ENCODE peak calls at places on chromosomes 16 and 17, in seven cellular contexts. Y is B cell, X is RWPE1, Z is cardiac muscle cell, N is GM13977, F is GM12865, A is fibroblast of pulmonary artery. D is an unnamed sample.

GRCh38 chr16:57061084-57061905 is 31.1 kb upstream of the CPNE2 start:
- DNase-seq in X (peak), Y (no peak), A (peak), F (no peak), N (no peak), Z (peak), D (peak)

GRCh38 chr17:8122391-8122922 is 1.4 kb downstream of the HES7 start:
- DNase-seq in A (no peak), Y (no peak), Z (no peak), F (peak), N (no peak), X (no peak), D (peak)

GRCh38 chr16:19835989-19836421 is 48.6 kb downstream of the GPRC5B start:
- DNase-seq in F (no peak), X (no peak), N (no peak), Y (no peak), A (peak), Z (peak), D (no peak)

GRCh38 chr16:7303677-7304200 is 28.9 kb upstream of the RBFOX1 start:
- DNase-seq in Y (no peak), N (no peak), Z (no peak), A (no peak), F (no peak), X (no peak), D (no peak)

GRCh38 chr16:48426244-48427135 is 41.3 kb upstream of the SIAH1 start:
- DNase-seq in Y (no peak), A (peak), N (no peak), X (no peak), Z (peak), F (peak), D (no peak)

GRCh38 chr17:8018436-8018835 is 16.0 kb downstream of the GUCY2D start:
- DNase-seq in N (no peak), F (no peak), A (no peak), X (no peak), Y (no peak), Z (no peak), D (peak)

GRCh38 chr17:32553168-32553567 is 66.4 kb downstream of the CDK5R1 start:
- DNase-seq in A (no peak), Y (no peak), X (no peak), N (no peak), Z (no peak), F (no peak), D (peak)

GRCh38 chr16:22357635-22357971 is 16.8 kb downstream of the CDR2 start:
- DNase-seq in N (no peak), F (peak), Y (peak), X (no peak), Z (no peak), A (no peak), D (no peak)

GRCh38 chr17:72145562-72145961 is 24.7 kb downstream of the SOX9 start:
- DNase-seq in X (no peak), A (no peak), Z (no peak), Y (no peak), N (no peak), F (no peak), D (no peak)

GRCh38 chr16:89253548-89254287 is 36.2 kb downstream of the ZNF778 start:
- DNase-seq in F (no peak), N (no peak), Y (no peak), Z (no peak), A (no peak), X (no peak), D (peak)

GRCh38 chr17:8300629-8301242 is 5.5 kb upstream of the SLC25A35 start:
- DNase-seq in Y (peak), X (peak), Z (peak), F (peak), N (peak), A (peak), D (peak)

GRCh38 chr17:17044846-17045561 is 2.7 kb downstream of the MPRIP start:
- DNase-seq in A (peak), Z (peak), N (no peak), X (no peak), Y (peak), F (peak), D (peak)

GRCh38 chr17:43803758-43804157 is 23.5 kb downstream of the CFAP97D1 start:
- DNase-seq in X (no peak), N (no peak), Z (no peak), Y (no peak), F (no peak), A (peak), D (no peak)

GRCh38 chr16:55555436-55555835 is 11.0 kb upstream of the CAPNS2 start:
- DNase-seq in Y (no peak), F (no peak), Z (no peak), A (no peak), N (no peak), X (no peak), D (no peak)

GRCh38 chr17:37614391-37614790 is 5.2 kb upstream of the SYNRG start:
- DNase-seq in Z (no peak), X (peak), F (no peak), Y (no peak), N (no peak), A (peak), D (no peak)

GRCh38 chr16:62977876-62978275 is 941.6 kb upstream of the CDH8 start:
- DNase-seq in X (peak), A (no peak), Y (no peak), Z (no peak), F (no peak), N (no peak), D (no peak)

GRCh38 chr16:54305066-54305465 is 18.5 kb upstream of the IRX3 start:
- DNase-seq in F (no peak), N (no peak), X (no peak), Y (no peak), A (no peak), Z (no peak), D (no peak)

GRCh38 chr16:15973460-15973859 is 24.0 kb downstream of the ABCC1 start:
- DNase-seq in Z (peak), F (no peak), X (no peak), A (peak), N (no peak), Y (no peak), D (no peak)

GRCh38 chr16:83911290-83911689 is 12.4 kb downstream of the MLYCD start:
- DNase-seq in Y (no peak), F (no peak), Z (no peak), N (no peak), A (no peak), X (no peak), D (no peak)

GRCh38 chr16:7408700-7409340 is 76.2 kb downstream of the RBFOX1 start:
- DNase-seq in N (no peak), Z (no peak), Y (no peak), X (no peak), F (no peak), A (no peak), D (no peak)

GRCh38 chr17:52140601-52141000 is 17.9 kb downstream of the CA10 start:
- DNase-seq in F (no peak), Y (no peak), Z (no peak), X (no peak), A (no peak), N (no peak), D (no peak)

GRCh38 chr16:12728471-12728870 is 75.2 kb downstream of the CPPED1 start:
- DNase-seq in N (no peak), F (no peak), X (no peak), Y (no peak), Z (no peak), A (no peak), D (no peak)

DNA sequence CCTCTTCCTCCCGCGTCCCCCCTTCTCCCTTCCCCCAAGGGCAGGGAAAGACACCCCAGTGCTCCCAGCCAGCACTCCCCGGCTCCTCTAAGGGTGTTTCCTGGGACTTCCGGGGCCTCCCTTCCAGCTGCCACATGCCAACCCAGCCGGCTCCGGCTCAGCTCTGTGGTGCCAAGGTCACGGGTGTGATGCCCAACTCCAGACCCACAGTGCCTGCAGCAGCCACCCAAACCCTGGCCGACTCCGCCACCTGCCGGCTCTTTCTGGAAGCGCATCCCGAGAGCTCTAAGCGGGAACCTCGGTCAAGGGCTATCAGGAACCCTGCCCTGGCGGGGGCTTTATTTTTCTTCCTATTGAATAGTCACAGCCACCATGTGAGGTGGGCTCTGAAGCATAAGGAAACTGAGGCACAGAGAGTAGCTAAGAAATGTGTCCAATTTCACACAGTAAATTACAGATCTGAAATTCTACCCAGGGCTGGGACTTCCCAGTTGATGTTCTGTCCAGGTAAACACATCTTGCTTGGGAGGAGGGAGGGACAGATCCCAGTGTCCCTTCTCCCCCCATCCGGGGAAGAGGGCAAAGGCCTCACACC is 3.3 kb upstream of the PPP1R1B start:
- DNase-seq in F (peak), A (peak), Z (peak), N (peak), X (peak), Y (peak), D (peak)
- TF ChIP-seq CTCF in F (peak), A (peak), Z (peak), N (peak), X (peak), Y (peak), D (peak)

DNA sequence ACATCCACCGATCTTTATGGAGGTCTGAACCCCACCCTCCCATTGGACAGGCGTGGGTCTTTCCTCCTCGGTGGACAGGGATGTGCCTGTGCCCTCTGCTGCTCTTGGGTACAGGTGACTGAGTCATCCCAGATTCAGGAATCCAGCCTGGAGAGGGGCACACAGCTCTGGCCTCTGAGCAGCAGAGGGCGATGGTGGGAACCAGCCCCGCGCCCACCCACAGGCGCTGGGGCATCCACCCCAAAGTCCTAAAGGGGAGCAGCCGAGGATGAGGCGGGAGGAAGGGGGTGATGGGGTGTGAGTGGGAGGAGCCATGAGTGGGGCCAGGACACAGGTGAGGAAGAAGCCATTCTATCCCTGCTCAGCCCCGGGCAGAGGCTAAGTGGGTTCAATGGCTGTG is 35.0 kb downstream of the ENGASE start:
- DNase-seq in N (no peak), A (no peak), F (no peak), X (no peak), Y (no peak), Z (no peak), D (no peak)
- TF ChIP-seq CTCF in N (no peak), A (no peak), F (peak), X (no peak), Y (no peak), Z (peak), D (peak)

DNA sequence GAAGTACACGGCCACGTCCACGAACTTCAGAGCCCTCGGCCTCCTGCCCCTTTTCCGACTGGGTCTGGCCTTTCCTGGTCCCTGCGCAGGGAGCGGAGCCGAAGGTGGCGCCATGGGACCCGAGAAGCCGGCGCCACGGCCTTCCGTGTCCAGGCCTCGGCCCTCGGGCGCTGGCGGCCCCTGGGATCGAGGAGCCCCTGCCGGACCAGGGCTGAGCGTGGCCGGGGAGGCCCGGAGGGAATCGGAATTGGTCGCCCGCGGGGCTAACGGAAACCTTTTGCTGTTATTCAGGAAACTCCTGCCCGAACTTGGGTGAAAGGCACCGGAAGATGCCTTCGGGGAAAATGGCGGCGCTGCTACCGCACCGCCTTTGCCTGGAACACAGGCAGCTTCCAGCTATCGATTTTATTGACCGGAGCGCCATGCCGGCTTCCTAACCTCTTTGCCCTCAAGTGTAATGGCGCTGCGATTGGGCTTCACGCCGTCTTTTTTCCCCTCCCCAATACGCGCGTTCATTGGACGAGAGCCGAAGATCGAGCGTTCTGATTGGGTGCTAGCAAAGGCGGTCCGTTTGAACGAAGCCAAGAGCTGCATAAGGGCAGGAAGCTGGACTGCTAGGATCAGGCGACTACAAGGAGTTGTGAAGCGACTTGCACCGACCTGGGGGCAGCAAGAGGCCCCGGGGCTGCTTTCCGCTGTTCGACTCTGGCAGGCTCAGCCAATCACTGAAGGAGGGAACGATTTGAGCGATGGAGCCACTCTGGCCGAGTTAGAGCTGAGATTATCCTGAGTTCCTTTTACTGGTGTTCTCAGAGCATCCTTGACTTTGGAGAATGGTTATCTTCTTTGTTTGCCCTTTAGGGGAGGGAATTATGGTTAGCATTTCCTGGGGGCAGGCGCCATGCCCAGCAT is at the start of gene ZNF689:
- DNase-seq in N (peak), F (peak), A (peak), X (peak), Z (peak), Y (peak), D (peak)
- TF ChIP-seq CTCF in N (no peak), F (no peak), A (no peak), X (no peak), Z (no peak), Y (no peak), D (no peak)

GRCh38 chr17:77606146-77606864 is 352.2 kb upstream of the TNRC6C start:
- DNase-seq in Z (no peak), Y (no peak), A (no peak), X (no peak), N (no peak), F (no peak), D (no peak)

GRCh38 chr17:77607606-77608005 is 350.9 kb upstream of the TNRC6C start:
- DNase-seq in A (no peak), F (no peak), Z (no peak), N (no peak), X (no peak), Y (no peak), D (no peak)

GRCh38 chr17:77608431-77608830 is 350.1 kb upstream of the TNRC6C start:
- DNase-seq in A (no peak), N (no peak), Y (no peak), F (no peak), Z (no peak), X (no peak), D (no peak)

GRCh38 chr17:77604301-77605031 is 354.0 kb upstream of the TNRC6C start:
- DNase-seq in X (no peak), N (no peak), Z (no peak), A (no peak), Y (no peak), F (no peak), D (no peak)

GRCh38 chr17:77606865-77607210 is 351.7 kb upstream of the TNRC6C start:
- DNase-seq in A (no peak), N (no peak), F (no peak), X (no peak), Z (no peak), Y (no peak), D (no peak)
- TF ChIP-seq CTCF in A (no peak), N (no peak), F (peak), X (no peak), Z (no peak), Y (no peak), D (peak)

GRCh38 chr16:87235810-87236515 is 81.2 kb downstream of the C16orf95 start:
- DNase-seq in Y (no peak), X (no peak), A (no peak), Z (no peak), N (no peak), F (peak), D (peak)

GRCh38 chr16:87231295-87231694 is 85.9 kb downstream of the C16orf95 start:
- DNase-seq in A (no peak), N (no peak), F (no peak), Y (no peak), Z (no peak), X (no peak), D (no peak)

GRCh38 chr16:87234601-87235000 is 82.6 kb downstream of the C16orf95 start:
- DNase-seq in F (no peak), X (no peak), A (no peak), N (no peak), Y (no peak), Z (no peak), D (no peak)

GRCh38 chr16:87231911-87232310 is 85.3 kb downstream of the C16orf95 start:
- DNase-seq in N (no peak), Y (no peak), F (no peak), Z (no peak), X (no peak), A (no peak), D (no peak)

GRCh38 chr16:87233928-87234327 is 83.3 kb downstream of the C16orf95 start:
- DNase-seq in N (no peak), Y (no peak), X (no peak), A (peak), F (peak), Z (peak), D (peak)
- TF ChIP-seq CTCF in N (no peak), Y (no peak), X (no peak), A (peak), F (peak), Z (peak), D (no peak)

GRCh38 chr16:80527297-80527696 is 13.5 kb upstream of the DYNLRB2 start:
- DNase-seq in N (peak), X (no peak), F (peak), A (peak), Z (peak), Y (no peak), D (peak)
- TF ChIP-seq CTCF in N (peak), X (no peak), F (peak), A (peak), Z (peak), Y (no peak), D (peak)

DNA sequence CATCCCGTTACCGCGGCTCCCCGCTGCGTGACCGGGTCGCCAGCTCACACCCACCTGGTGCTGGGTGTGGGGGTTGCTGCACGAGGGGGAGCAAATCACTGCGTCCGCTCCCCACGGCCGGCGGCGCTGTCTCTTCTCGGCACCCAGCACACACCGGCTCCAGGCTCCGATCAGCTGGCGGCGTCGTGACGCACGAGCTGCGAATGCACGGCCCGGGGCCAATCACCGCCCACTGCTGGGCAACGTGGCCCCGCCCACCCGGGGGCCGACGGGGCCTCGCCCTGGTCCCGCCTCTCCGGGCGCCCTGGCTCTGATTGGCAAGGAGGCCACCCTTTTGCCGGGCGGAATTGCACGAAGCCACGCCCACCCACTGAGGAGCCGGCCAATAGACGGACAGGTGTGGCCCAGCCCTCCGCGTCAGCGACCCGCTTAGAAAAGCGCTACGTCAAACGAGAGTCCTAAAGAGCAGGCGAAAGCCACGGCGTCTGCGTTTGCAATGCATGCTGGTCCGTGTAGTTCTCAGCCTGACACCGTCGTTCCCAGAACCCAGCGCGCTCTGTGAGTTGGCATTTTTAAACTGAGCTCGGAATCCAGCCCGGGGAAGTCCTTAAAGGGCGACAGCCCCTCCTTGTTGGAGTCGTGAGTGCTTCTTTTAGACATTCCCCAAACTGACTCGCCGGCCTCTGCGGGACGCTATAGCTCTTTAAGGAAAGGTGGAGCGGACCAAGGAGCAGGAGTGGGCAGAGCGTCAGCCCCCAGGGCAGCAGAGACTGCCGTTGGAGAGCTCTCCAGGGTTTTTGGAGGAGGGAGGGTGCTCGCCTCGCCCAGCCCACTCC is 6.1 kb upstream of the TLCD2 start:
- DNase-seq in F (peak), A (peak), X (peak), Y (peak), Z (peak), N (peak), D (peak)
- TF ChIP-seq CTCF in F (peak), A (peak), X (no peak), Y (no peak), Z (peak), N (peak), D (no peak)

D was measured in NB4.